ENCODE peak calls at places on chromosomes 2 and 18, in ten cellular contexts. X, V, Q, I, P, O, F, R, B and L are unnamed samples.

GRCh38 chr2:120429586-120430500 is 83.9 kb downstream of the INHBB start:
- DNase-seq in V (no peak), R (no peak), Q (no peak), O (no peak), X (no peak), F (no peak), P (no peak), I (no peak), B (peak; percentile 70), L (no peak)

GRCh38 chr2:235170016-235170415 is 218.2 kb downstream of the SH3BP4 start:
- DNase-seq in X (no peak), I (no peak), P (no peak), Q (no peak), F (peak; percentile 90), R (no peak), B (no peak), O (no peak), V (no peak), L (no peak)

GRCh38 chr2:14288016-14288415 is 344.5 kb upstream of the LRATD1 start:
- DNase-seq in Q (no peak), B (no peak), O (peak; percentile 59), F (peak; percentile 78), R (no peak), V (no peak), X (no peak), I (no peak), P (no peak), L (no peak)

GRCh38 chr2:106080955-106081354 is 113.1 kb downstream of the UXS1 start:
- DNase-seq in Q (no peak), P (no peak), V (no peak), R (no peak), I (no peak), F (no peak), B (no peak), O (no peak), X (no peak), L (no peak)

GRCh38 chr2:20781656-20782265 is 41.1 kb downstream of the LDAH start:
- DNase-seq in R (no peak), O (no peak), F (peak; percentile 63), V (no peak), P (no peak), X (no peak), B (no peak), I (no peak), Q (no peak), L (no peak)

GRCh38 chr18:52716926-52717325 is 376.9 kb downstream of the DCC start:
- DNase-seq in X (no peak), V (no peak), O (no peak), Q (no peak), R (no peak), B (no peak), I (no peak), F (peak; percentile 36), P (no peak), L (no peak)

GRCh38 chr18:57154389-57154788 is 7.5 kb downstream of the BOD1L2 start:
- DNase-seq in V (no peak), X (no peak), O (no peak), B (no peak), F (no peak), I (peak; percentile 74), R (no peak), Q (no peak), P (no peak), L (no peak)

GRCh38 chr2:188647671-188648070 is 326.5 kb upstream of the COL3A1 start:
- DNase-seq in V (no peak), R (no peak), B (no peak), Q (no peak), I (no peak), P (no peak), O (no peak), F (no peak), X (no peak), L (no peak)

DNA sequence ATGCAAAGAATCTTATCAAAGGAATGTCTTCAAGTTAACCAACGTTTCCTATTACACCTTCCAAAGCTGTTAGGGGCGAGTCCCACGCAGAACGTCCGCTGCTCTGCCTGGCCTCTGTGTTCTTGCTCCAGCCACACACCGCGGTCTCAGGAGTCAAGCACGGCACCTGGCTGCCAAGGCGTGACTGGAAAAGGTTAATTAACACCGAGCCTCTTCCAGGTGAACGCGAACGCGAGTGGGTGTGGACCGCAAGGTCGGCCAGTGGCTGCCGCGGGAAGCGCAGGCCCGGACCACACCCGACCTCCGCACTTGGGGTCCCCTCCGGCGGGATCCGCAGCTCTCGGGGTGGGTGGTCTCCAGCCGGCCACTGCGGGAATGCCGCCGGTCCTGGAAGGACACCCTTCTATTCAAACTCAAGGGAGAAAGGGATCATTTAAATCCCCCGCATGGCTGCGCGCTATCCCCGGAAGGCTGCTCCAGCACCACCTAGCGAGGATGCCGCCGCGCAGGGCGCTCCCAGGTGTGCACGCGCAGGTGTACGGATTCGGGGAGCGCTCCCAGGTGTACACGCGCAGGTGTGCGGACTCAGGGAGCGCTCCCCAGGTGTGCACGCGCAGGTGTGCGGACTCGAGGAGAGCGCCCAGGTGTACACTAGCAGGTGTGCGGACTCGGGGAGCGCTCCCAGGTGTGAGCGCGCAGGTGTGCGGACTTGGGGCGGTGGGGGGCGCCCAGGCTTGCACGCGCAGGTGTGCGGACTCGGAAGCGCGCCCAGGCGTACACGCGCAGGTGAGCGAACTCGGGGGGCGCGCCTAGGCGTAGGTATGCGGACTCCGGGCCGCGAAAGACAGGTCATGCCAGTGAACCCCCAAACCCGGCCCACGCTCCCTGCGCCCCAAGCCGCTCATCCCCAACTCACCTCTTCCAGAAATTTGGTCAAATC is 662 bp downstream of the CYB5A start:
- DNase-seq in Q (no peak), X (no peak), I (peak; percentile 81), V (peak; percentile 56), P (no peak), O (no peak), F (peak; percentile 70), B (peak; percentile 89), R (peak; percentile 79), L (peak; percentile 37)
- TF ChIP-seq CTCF in Q (no peak), X (no peak), I (peak; percentile 38), V (peak; percentile 27), P (peak; percentile 44), O (peak; percentile 10), F (peak; percentile 43), B (no peak), R (peak; percentile 40), L (no peak)

GRCh38 chr2:148252646-148253045 is 231.8 kb downstream of the MBD5 start:
- DNase-seq in I (no peak), V (no peak), Q (no peak), F (no peak), B (no peak), O (no peak), R (no peak), X (no peak), P (no peak), L (no peak)

GRCh38 chr2:148258124-148258523 is 237.2 kb downstream of the MBD5 start:
- DNase-seq in F (no peak), P (no peak), Q (no peak), O (no peak), X (no peak), V (no peak), B (no peak), R (no peak), I (no peak), L (no peak)

GRCh38 chr2:148259674-148260073 is 238.8 kb downstream of the MBD5 start:
- DNase-seq in O (no peak), X (no peak), I (peak; percentile 33), P (no peak), B (no peak), V (no peak), R (no peak), F (peak; percentile 36), Q (no peak), L (no peak)

GRCh38 chr2:148255929-148256328 is 235.0 kb downstream of the MBD5 start:
- DNase-seq in V (peak; percentile 82), P (no peak), R (peak; percentile 80), B (peak; percentile 69), F (no peak), Q (no peak), I (no peak), O (no peak), X (no peak), L (no peak)

DNA sequence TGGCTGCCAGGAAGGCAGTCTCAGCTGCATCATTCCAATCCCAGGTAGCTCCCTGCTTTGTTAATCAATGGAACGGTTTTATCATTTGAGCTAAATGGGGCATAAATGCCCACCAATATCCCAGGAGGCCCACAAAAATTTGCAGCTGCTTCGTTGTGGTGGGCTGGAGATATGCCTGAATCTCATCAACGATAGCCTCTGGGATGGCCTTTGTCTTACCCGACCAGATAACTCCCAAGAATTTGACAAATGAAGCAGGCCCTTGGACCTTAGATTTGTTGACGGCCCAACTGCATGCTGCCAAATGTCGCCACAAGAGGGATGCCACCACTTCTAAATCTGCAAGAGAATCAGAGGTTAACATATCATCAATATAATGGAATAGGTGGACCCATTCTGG is 236.4 kb downstream of the MBD5 start:
- DNase-seq in R (no peak), X (no peak), O (no peak), F (no peak), V (no peak), B (no peak), I (no peak), Q (no peak), P (no peak), L (no peak)
- H3K9me3 ChIP-seq in R (peaks cover 7% of the 10 kb centered on the region), X (peaks cover 32% of the 10 kb centered on the region), O (no peaks in the 10 kb centered on the region), F (peaks cover 4% of the 10 kb centered on the region), V (no peaks in the 10 kb centered on the region), B (peaks cover 56% of the 10 kb centered on the region), I (no peaks in the 10 kb centered on the region), Q (no peaks in the 10 kb centered on the region), P (peaks cover 12% of the 10 kb centered on the region), L (no peaks in the 10 kb centered on the region)

DNA sequence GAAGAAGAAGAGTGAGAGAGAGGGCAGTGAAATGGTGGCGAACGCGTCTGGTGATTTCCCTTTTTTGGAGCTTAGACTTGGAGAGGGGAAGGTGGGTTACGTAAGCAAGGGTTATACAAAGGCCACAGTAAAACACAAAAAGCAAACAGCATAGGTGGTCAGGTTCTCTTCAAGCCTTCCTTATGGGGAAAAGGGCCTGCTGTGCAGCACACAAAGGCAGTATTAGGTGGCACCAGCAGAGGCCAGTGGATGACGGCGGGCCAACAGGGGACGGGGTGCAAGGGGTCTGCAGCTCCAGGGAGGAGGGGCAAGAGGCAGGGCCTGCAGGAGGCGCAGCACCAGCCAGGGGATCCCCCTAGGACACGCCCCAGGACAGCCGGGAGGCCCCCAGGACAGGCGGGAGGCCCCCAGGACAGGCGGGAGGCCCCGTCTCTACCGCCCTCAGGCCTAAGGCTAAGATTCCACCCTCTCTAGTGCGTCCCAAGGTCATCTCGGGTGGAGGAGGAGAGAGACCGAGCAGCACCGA is 32.6 kb upstream of the NPC1 start:
- DNase-seq in R (peak; percentile 59), V (peak; percentile 38), I (no peak), F (no peak), O (no peak), Q (no peak), X (no peak), B (peak; percentile 76), P (no peak), L (peak; percentile 65)
- TF ChIP-seq CTCF in R (no peak), V (no peak), I (no peak), F (no peak), O (no peak), Q (no peak), X (peak; percentile 2), B (no peak), P (no peak), L (no peak)

DNA sequence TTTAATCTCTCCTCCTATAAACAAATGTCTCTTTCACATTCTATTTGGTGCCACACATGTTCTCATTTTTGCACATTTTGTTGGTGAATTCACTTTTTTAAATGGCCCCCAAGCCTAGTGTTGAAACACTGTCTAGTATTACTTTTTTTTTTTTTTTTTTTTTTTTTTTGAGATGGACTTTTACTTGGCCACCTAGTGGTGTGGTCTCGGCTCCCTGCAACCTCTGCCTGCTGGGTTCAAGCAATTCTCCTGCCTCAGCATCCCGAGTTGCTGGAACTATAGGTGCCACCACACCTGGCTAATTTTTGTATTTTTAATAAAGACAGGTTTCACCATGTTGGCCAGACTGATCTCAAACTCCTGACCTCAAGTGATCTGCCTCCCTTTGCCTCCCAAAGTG is 273.8 kb upstream of the SLC14A2 start:
- DNase-seq in P (no peak), B (no peak), I (no peak), R (no peak), F (no peak), V (no peak), O (no peak), X (no peak), Q (no peak), L (no peak)
- H3K9me3 ChIP-seq in P (no peaks in the 10 kb centered on the region), B (no peaks in the 10 kb centered on the region), I (no peaks in the 10 kb centered on the region), R (no peaks in the 10 kb centered on the region), F (no peaks in the 10 kb centered on the region), V (no peaks in the 10 kb centered on the region), O (no peaks in the 10 kb centered on the region), X (no peaks in the 10 kb centered on the region), Q (no peaks in the 10 kb centered on the region), L (no peaks in the 10 kb centered on the region)